ENCODE peak calls at places on chromosomes 6 and 20, in ten cellular contexts. One of them, this sample, is unnamed. For H3K27me3 and H3K9me3, the result is how much of the 10 kb centered on the place peaks cover.

GRCh38 chr6:125142614-125143013 is 11.0 kb upstream of the TPD52L1 start:
- DNase-seq in vagina: no peak
- DNase-seq in breast epithelium: no peak
- DNase-seq in GM23248: peak
- DNase-seq in aorta: no peak
- DNase-seq in MM.1S: no peak
- DNase-seq in IMR-90: peak
- DNase-seq in CD4-positive, alpha-beta T cell: no peak
- DNase-seq in RWPE2: no peak
- DNase-seq in hepatocyte: no peak
- DNase-seq in this sample: no peak

GRCh38 chr6:139249387-139249786 is 42.4 kb downstream of the TXLNB start:
- DNase-seq in vagina: no peak
- DNase-seq in breast epithelium: no peak
- DNase-seq in GM23248: no peak
- DNase-seq in aorta: no peak
- DNase-seq in MM.1S: no peak
- DNase-seq in IMR-90: no peak
- DNase-seq in CD4-positive, alpha-beta T cell: no peak
- DNase-seq in RWPE2: no peak
- DNase-seq in hepatocyte: no peak
- DNase-seq in this sample: no peak

GRCh38 chr6:29653452-29654038 is 3.3 kb upstream of the MOG start:
- DNase-seq in vagina: no peak
- DNase-seq in breast epithelium: no peak
- DNase-seq in GM23248: peak
- DNase-seq in aorta: no peak
- DNase-seq in MM.1S: peak
- DNase-seq in IMR-90: peak
- DNase-seq in CD4-positive, alpha-beta T cell: no peak
- DNase-seq in RWPE2: no peak
- DNase-seq in hepatocyte: peak
- DNase-seq in this sample: no peak

GRCh38 chr6:128336436-128337095 is 183.8 kb downstream of the PTPRK start:
- DNase-seq in vagina: no peak
- DNase-seq in breast epithelium: no peak
- DNase-seq in GM23248: no peak
- DNase-seq in aorta: no peak
- DNase-seq in MM.1S: no peak
- DNase-seq in IMR-90: peak
- DNase-seq in CD4-positive, alpha-beta T cell: no peak
- DNase-seq in RWPE2: no peak
- DNase-seq in hepatocyte: no peak
- DNase-seq in this sample: no peak

GRCh38 chr20:38581830-38582358 is 897 bp downstream of the ADIG start:
- DNase-seq in vagina: no peak
- DNase-seq in breast epithelium: no peak
- DNase-seq in GM23248: no peak
- DNase-seq in aorta: no peak
- DNase-seq in MM.1S: no peak
- DNase-seq in IMR-90: no peak
- DNase-seq in CD4-positive, alpha-beta T cell: no peak
- DNase-seq in RWPE2: no peak
- DNase-seq in hepatocyte: no peak
- DNase-seq in this sample: no peak

GRCh38 chr6:19408331-19408730 is 428.8 kb upstream of the ID4 start:
- DNase-seq in vagina: no peak
- DNase-seq in breast epithelium: no peak
- DNase-seq in GM23248: peak
- DNase-seq in aorta: no peak
- DNase-seq in MM.1S: no peak
- DNase-seq in IMR-90: no peak
- DNase-seq in CD4-positive, alpha-beta T cell: no peak
- DNase-seq in RWPE2: no peak
- DNase-seq in hepatocyte: no peak
- DNase-seq in this sample: no peak

GRCh38 chr6:46378882-46379405 is 112.3 kb downstream of the RCAN2 start:
- DNase-seq in vagina: no peak
- DNase-seq in breast epithelium: no peak
- DNase-seq in GM23248: no peak
- DNase-seq in aorta: no peak
- DNase-seq in MM.1S: no peak
- DNase-seq in IMR-90: no peak
- DNase-seq in CD4-positive, alpha-beta T cell: no peak
- DNase-seq in RWPE2: no peak
- DNase-seq in hepatocyte: no peak
- DNase-seq in this sample: no peak

GRCh38 chr6:23308166-23308565 is 738.8 kb downstream of the HDGFL1 start:
- DNase-seq in vagina: no peak
- DNase-seq in breast epithelium: no peak
- DNase-seq in GM23248: no peak
- DNase-seq in aorta: no peak
- DNase-seq in MM.1S: no peak
- DNase-seq in IMR-90: no peak
- DNase-seq in CD4-positive, alpha-beta T cell: no peak
- DNase-seq in RWPE2: no peak
- DNase-seq in hepatocyte: no peak
- DNase-seq in this sample: no peak

GRCh38 chr6:129183681-129184216 is 300.8 kb downstream of the LAMA2 start:
- DNase-seq in vagina: no peak
- DNase-seq in breast epithelium: no peak
- DNase-seq in GM23248: peak
- DNase-seq in aorta: no peak
- DNase-seq in MM.1S: no peak
- DNase-seq in IMR-90: peak
- DNase-seq in CD4-positive, alpha-beta T cell: no peak
- DNase-seq in RWPE2: no peak
- DNase-seq in hepatocyte: peak
- DNase-seq in this sample: no peak

GRCh38 chr6:87396595-87397392 is 11.0 kb upstream of the CFAP206 start:
- DNase-seq in vagina: no peak
- DNase-seq in breast epithelium: no peak
- DNase-seq in GM23248: no peak
- DNase-seq in aorta: no peak
- DNase-seq in MM.1S: no peak
- DNase-seq in IMR-90: no peak
- DNase-seq in CD4-positive, alpha-beta T cell: no peak
- DNase-seq in RWPE2: no peak
- DNase-seq in hepatocyte: no peak
- DNase-seq in this sample: no peak

GRCh38 chr6:139744891-139745290 is 370.4 kb upstream of the CITED2 start:
- DNase-seq in vagina: no peak
- DNase-seq in breast epithelium: no peak
- DNase-seq in GM23248: no peak
- DNase-seq in aorta: no peak
- DNase-seq in MM.1S: no peak
- DNase-seq in IMR-90: no peak
- DNase-seq in CD4-positive, alpha-beta T cell: no peak
- DNase-seq in RWPE2: no peak
- DNase-seq in hepatocyte: no peak
- DNase-seq in this sample: no peak

GRCh38 chr6:131060311-131060710 is 2.7 kb downstream of the EPB41L2 start:
- DNase-seq in vagina: no peak
- DNase-seq in breast epithelium: no peak
- DNase-seq in GM23248: peak
- DNase-seq in aorta: no peak
- DNase-seq in MM.1S: no peak
- DNase-seq in IMR-90: peak
- DNase-seq in CD4-positive, alpha-beta T cell: no peak
- DNase-seq in RWPE2: no peak
- DNase-seq in hepatocyte: no peak
- DNase-seq in this sample: no peak

GRCh38 chr6:106692112-106692822 is 62.9 kb downstream of the QRSL1 start:
- DNase-seq in vagina: no peak
- DNase-seq in breast epithelium: peak
- DNase-seq in GM23248: peak
- DNase-seq in aorta: peak
- DNase-seq in MM.1S: no peak
- DNase-seq in IMR-90: peak
- DNase-seq in CD4-positive, alpha-beta T cell: no peak
- DNase-seq in RWPE2: no peak
- DNase-seq in hepatocyte: peak
- DNase-seq in this sample: no peak

GRCh38 chr6:49409951-49410542 is 53.0 kb downstream of the MMUT start:
- DNase-seq in vagina: no peak
- DNase-seq in breast epithelium: peak
- DNase-seq in GM23248: peak
- DNase-seq in aorta: peak
- DNase-seq in MM.1S: peak
- DNase-seq in IMR-90: peak
- DNase-seq in CD4-positive, alpha-beta T cell: peak
- DNase-seq in RWPE2: peak
- DNase-seq in hepatocyte: peak
- DNase-seq in this sample: no peak

GRCh38 chr6:106728296-106728870 is 99.0 kb downstream of the QRSL1 start:
- DNase-seq in vagina: no peak
- DNase-seq in breast epithelium: no peak
- DNase-seq in GM23248: no peak
- DNase-seq in aorta: no peak
- DNase-seq in MM.1S: no peak
- DNase-seq in IMR-90: no peak
- DNase-seq in CD4-positive, alpha-beta T cell: no peak
- DNase-seq in RWPE2: no peak
- DNase-seq in hepatocyte: no peak
- DNase-seq in this sample: no peak

GRCh38 chr6:148407372-148407771 is 64.7 kb downstream of the SASH1 start:
- DNase-seq in vagina: no peak
- DNase-seq in breast epithelium: no peak
- DNase-seq in GM23248: peak
- DNase-seq in aorta: no peak
- DNase-seq in MM.1S: no peak
- DNase-seq in IMR-90: peak
- DNase-seq in CD4-positive, alpha-beta T cell: no peak
- DNase-seq in RWPE2: no peak
- DNase-seq in hepatocyte: no peak
- DNase-seq in this sample: no peak

GRCh38 chr6:44473393-44473792 is 85.9 kb downstream of the CDC5L start:
- DNase-seq in vagina: no peak
- DNase-seq in breast epithelium: no peak
- DNase-seq in GM23248: no peak
- DNase-seq in aorta: no peak
- DNase-seq in MM.1S: no peak
- DNase-seq in IMR-90: no peak
- DNase-seq in CD4-positive, alpha-beta T cell: no peak
- DNase-seq in RWPE2: no peak
- DNase-seq in hepatocyte: no peak
- DNase-seq in this sample: no peak
- H3K27me3 ChIP-seq in vagina: under half
- H3K27me3 ChIP-seq in breast epithelium: under half
- H3K27me3 ChIP-seq in GM23248: under half
- H3K27me3 ChIP-seq in aorta: under half
- H3K27me3 ChIP-seq in MM.1S: under half
- H3K27me3 ChIP-seq in IMR-90: under half
- H3K27me3 ChIP-seq in CD4-positive, alpha-beta T cell: under half
- H3K27me3 ChIP-seq in RWPE2: under half
- H3K27me3 ChIP-seq in hepatocyte: under half
- H3K27me3 ChIP-seq in this sample: under half

GRCh38 chr20:55333798-55334197 is 671.5 kb downstream of the CBLN4 start:
- DNase-seq in vagina: no peak
- DNase-seq in breast epithelium: no peak
- DNase-seq in GM23248: no peak
- DNase-seq in aorta: no peak
- DNase-seq in MM.1S: no peak
- DNase-seq in IMR-90: no peak
- DNase-seq in CD4-positive, alpha-beta T cell: no peak
- DNase-seq in RWPE2: no peak
- DNase-seq in hepatocyte: no peak
- DNase-seq in this sample: no peak
- H3K9me3 ChIP-seq in vagina: under half
- H3K9me3 ChIP-seq in breast epithelium: under half
- H3K9me3 ChIP-seq in GM23248: under half
- H3K9me3 ChIP-seq in aorta: under half
- H3K9me3 ChIP-seq in MM.1S: under half
- H3K9me3 ChIP-seq in IMR-90: under half
- H3K9me3 ChIP-seq in CD4-positive, alpha-beta T cell: under half
- H3K9me3 ChIP-seq in RWPE2: under half
- H3K9me3 ChIP-seq in hepatocyte: under half
- H3K9me3 ChIP-seq in this sample: under half

DNA sequence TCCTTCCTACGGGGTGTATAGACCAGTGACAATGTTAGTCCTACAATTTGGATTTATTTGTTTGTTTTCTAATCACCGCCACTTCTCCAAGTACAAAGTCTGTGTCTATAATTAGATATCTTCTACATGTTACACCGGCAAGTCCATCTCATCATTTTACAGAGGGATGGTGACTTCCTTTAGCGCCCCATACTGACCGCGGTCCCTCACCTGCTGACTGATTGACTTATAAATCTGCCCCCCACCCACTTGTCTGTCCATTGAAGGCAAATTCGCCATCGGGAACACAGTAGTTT is 8.9 kb upstream of the NR2E1 start:
- DNase-seq in vagina: no peak
- DNase-seq in breast epithelium: no peak
- DNase-seq in GM23248: no peak
- DNase-seq in aorta: no peak
- DNase-seq in MM.1S: no peak
- DNase-seq in IMR-90: no peak
- DNase-seq in CD4-positive, alpha-beta T cell: no peak
- DNase-seq in RWPE2: no peak
- DNase-seq in hepatocyte: no peak
- DNase-seq in this sample: no peak
- H3K27me3 ChIP-seq in vagina: under half
- H3K27me3 ChIP-seq in breast epithelium: half or more
- H3K27me3 ChIP-seq in GM23248: half or more
- H3K27me3 ChIP-seq in aorta: under half
- H3K27me3 ChIP-seq in MM.1S: under half
- H3K27me3 ChIP-seq in IMR-90: half or more
- H3K27me3 ChIP-seq in CD4-positive, alpha-beta T cell: half or more
- H3K27me3 ChIP-seq in RWPE2: half or more
- H3K27me3 ChIP-seq in hepatocyte: half or more
- H3K27me3 ChIP-seq in this sample: half or more

GRCh38 chr20:41559658-41560057 is 58.5 kb downstream of the CHD6 start:
- DNase-seq in vagina: no peak
- DNase-seq in breast epithelium: no peak
- DNase-seq in GM23248: no peak
- DNase-seq in aorta: no peak
- DNase-seq in MM.1S: no peak
- DNase-seq in IMR-90: no peak
- DNase-seq in CD4-positive, alpha-beta T cell: no peak
- DNase-seq in RWPE2: no peak
- DNase-seq in hepatocyte: no peak
- DNase-seq in this sample: no peak

GRCh38 chr20:41563087-41563486 is 55.1 kb downstream of the CHD6 start:
- DNase-seq in vagina: no peak
- DNase-seq in breast epithelium: no peak
- DNase-seq in GM23248: peak
- DNase-seq in aorta: no peak
- DNase-seq in MM.1S: no peak
- DNase-seq in IMR-90: peak
- DNase-seq in CD4-positive, alpha-beta T cell: no peak
- DNase-seq in RWPE2: no peak
- DNase-seq in hepatocyte: no peak
- DNase-seq in this sample: no peak

DNA sequence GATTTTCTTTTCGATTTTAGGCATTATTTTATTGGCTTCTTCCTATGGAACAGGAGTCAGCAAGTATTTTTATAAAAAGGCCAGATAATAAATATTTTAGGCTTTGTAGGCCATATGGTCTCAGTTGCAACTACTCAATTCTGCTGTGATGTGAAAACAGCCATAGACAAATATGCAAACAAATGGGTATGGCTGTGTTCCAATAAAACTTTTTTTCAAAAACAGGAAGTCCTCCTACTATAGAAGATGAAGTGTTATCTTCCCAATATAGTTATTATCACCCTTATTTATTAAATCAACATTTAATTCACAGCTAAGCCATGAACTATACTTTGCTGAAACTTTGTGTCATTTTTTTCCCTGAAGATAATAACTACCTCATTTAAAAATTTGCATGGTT is 57.2 kb downstream of the CHD6 start:
- DNase-seq in vagina: no peak
- DNase-seq in breast epithelium: no peak
- DNase-seq in GM23248: no peak
- DNase-seq in aorta: no peak
- DNase-seq in MM.1S: no peak
- DNase-seq in IMR-90: no peak
- DNase-seq in CD4-positive, alpha-beta T cell: no peak
- DNase-seq in RWPE2: no peak
- DNase-seq in hepatocyte: no peak
- DNase-seq in this sample: no peak
- H3K9me3 ChIP-seq in vagina: under half
- H3K9me3 ChIP-seq in breast epithelium: under half
- H3K9me3 ChIP-seq in GM23248: under half
- H3K9me3 ChIP-seq in aorta: under half
- H3K9me3 ChIP-seq in MM.1S: under half
- H3K9me3 ChIP-seq in IMR-90: under half
- H3K9me3 ChIP-seq in CD4-positive, alpha-beta T cell: under half
- H3K9me3 ChIP-seq in RWPE2: under half
- H3K9me3 ChIP-seq in hepatocyte: under half
- H3K9me3 ChIP-seq in this sample: under half

This sample was measured in esophagus squamous epithelium.